ENCODE peak calls at places on chromosomes 6 and 20, in four cellular contexts. W is cardiac fibroblast, Q is left ventricle myocardium inferior, D is upper lobe of left lung. J is an unnamed sample.

GRCh38 chr6:15879372-15880261 is 216.8 kb upstream of the DTNBP1 start:
- DNase-seq in W (peak; percentile 85), Q (peak; percentile 86), D (peak; percentile 17), J (no peak)

GRCh38 chr6:3383525-3383924 is 73.3 kb downstream of the SLC22A23 start:
- DNase-seq in W (peak; percentile 36), Q (no peak), D (peak; percentile 63), J (no peak)

GRCh38 chr6:90915224-90915915 is 328.5 kb upstream of the MAP3K7 start:
- DNase-seq in W (no peak), Q (no peak), D (no peak), J (no peak)

GRCh38 chr20:23096986-23097520 is 10.9 kb upstream of the CD93 start:
- DNase-seq in W (no peak), Q (no peak), D (no peak), J (no peak)

GRCh38 chr6:52929321-52930164 is 20.0 kb upstream of the GSTA3 start:
- DNase-seq in W (peak; percentile 79), Q (no peak), D (no peak), J (no peak)

GRCh38 chr20:49914310-49915117 is 815 bp downstream of the SPATA2 start:
- DNase-seq in W (no peak), Q (no peak), D (no peak), J (no peak)

GRCh38 chr20:57398231-57398821 is 7.1 kb downstream of the RBM38 start:
- DNase-seq in W (no peak), Q (peak; percentile 42), D (peak; percentile 92), J (no peak)

GRCh38 chr6:131460603-131460995 is 112.4 kb upstream of the ARG1 start:
- DNase-seq in W (peak; percentile 1), Q (no peak), D (no peak), J (no peak)

GRCh38 chr20:62222972-62223371 is 2.9 kb upstream of the HRH3 start:
- DNase-seq in W (no peak), Q (no peak), D (peak; percentile 44), J (no peak)

GRCh38 chr20:33061626-33062025 is 7.9 kb downstream of the BPIFB3 start:
- DNase-seq in W (no peak), Q (no peak), D (no peak), J (no peak)

GRCh38 chr6:121732641-121733040 is 297.2 kb downstream of the GJA1 start:
- DNase-seq in W (peak; percentile 29), Q (no peak), D (no peak), J (no peak)

GRCh38 chr6:72850469-72850868 is 228.6 kb downstream of the KCNQ5 start:
- DNase-seq in W (no peak), Q (no peak), D (no peak), J (no peak)

GRCh38 chr6:24504642-24505586 is 10.1 kb downstream of the ALDH5A1 start:
- DNase-seq in W (no peak), Q (no peak), D (peak; percentile 86), J (no peak)

GRCh38 chr6:19210849-19211590 is 626.1 kb upstream of the ID4 start:
- DNase-seq in W (no peak), Q (peak; percentile 25), D (peak; percentile 7), J (peak; percentile 67)

GRCh38 chr20:25269833-25270170 is 21.9 kb downstream of the PYGB start:
- DNase-seq in W (no peak), Q (peak; percentile 4), D (no peak), J (no peak)

GRCh38 chr6:152136449-152136825 is 329.0 kb downstream of the ESR1 start:
- DNase-seq in W (no peak), Q (no peak), D (peak; percentile 37), J (no peak)

GRCh38 chr6:90144396-90144795 is 152.2 kb downstream of the BACH2 start:
- DNase-seq in W (no peak), Q (no peak), D (no peak), J (no peak)

GRCh38 chr6:42393339-42393738 is 58.4 kb downstream of the TRERF1 start:
- DNase-seq in W (no peak), Q (no peak), D (no peak), J (peak; percentile 28)

GRCh38 chr20:50198211-50198666 is 7.6 kb downstream of the CEBPB start:
- DNase-seq in W (no peak), Q (no peak), D (no peak), J (no peak)

GRCh38 chr20:10761232-10761631 is 87.4 kb upstream of the JAG1 start:
- DNase-seq in W (peak; percentile 76), Q (no peak), D (no peak), J (no peak)

GRCh38 chr20:3705970-3706739 is 6.2 kb downstream of the SIGLEC1 start:
- DNase-seq in W (no peak), Q (no peak), D (peak; percentile 82), J (no peak)

GRCh38 chr6:99151634-99152344 is 197.7 kb downstream of the FAXC start:
- DNase-seq in W (peak; percentile 8), Q (peak; percentile 20), D (no peak), J (peak; percentile 79)
- TF ChIP-seq CTCF in W (peak; percentile 35), Q (peak; percentile 59), D (peak; percentile 29), J (peak; percentile 77)

GRCh38 chr6:44257007-44257752 is at the start of gene SLC35B2:
- DNase-seq in W (peak; percentile 82), Q (peak; percentile 65), D (peak; percentile 94), J (peak; percentile 87)

GRCh38 chr6:44258325-44258863 is 1.1 kb upstream of the SLC35B2 start:
- DNase-seq in W (no peak), Q (no peak), D (no peak), J (no peak)

GRCh38 chr6:44258921-44259320 is 1.6 kb upstream of the SLC35B2 start:
- DNase-seq in W (no peak), Q (no peak), D (no peak), J (no peak)

GRCh38 chr6:44256291-44257006 is 879 bp downstream of the SLC35B2 start:
- DNase-seq in W (no peak), Q (no peak), D (peak; percentile 41), J (no peak)

GRCh38 chr6:44257753-44258324 is 511 bp upstream of the SLC35B2 start:
- DNase-seq in W (no peak), Q (no peak), D (no peak), J (no peak)
- TF ChIP-seq CTCF in W (no peak), Q (peak; percentile 35), D (peak; percentile 15), J (peak; percentile 37)

DNA sequence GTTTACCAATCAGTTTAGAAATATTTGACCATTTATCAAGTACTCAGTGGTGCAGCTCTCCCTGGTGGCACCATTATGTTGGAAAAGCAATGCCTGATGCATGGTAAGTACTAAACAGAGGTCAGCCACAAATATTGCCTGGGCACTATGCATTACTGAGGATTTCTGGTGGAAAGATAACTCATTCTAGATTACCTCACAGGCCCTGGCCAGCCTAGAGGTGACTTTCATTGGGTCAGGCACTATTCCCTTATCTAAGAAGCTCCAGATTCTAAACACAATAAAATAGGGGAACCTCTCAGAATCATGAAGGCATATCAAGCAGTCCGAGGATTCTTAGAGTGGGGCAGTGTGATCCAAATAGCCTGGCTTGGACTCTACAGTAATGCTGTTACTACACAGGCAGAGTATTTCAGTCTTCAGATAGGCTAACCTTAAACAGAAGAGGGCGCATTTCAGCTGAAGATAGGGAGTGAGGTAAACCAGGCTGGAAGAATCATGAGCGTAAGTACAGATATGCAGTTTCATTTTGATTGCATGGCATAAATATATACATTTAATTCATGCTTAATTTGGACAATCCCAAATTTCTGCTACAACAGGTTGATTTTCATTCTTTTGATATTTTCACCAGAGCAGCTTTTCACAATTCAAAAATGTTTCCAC is 12.1 kb downstream of the LGSN start:
- DNase-seq in W (peak; percentile 69), Q (no peak), D (no peak), J (no peak)
- TF ChIP-seq CTCF in W (peak; percentile 64), Q (peak; percentile 38), D (no peak), J (no peak)

GRCh38 chr6:159065751-159066329 is 21.0 kb upstream of the TAGAP start:
- DNase-seq in W (no peak), Q (no peak), D (no peak), J (no peak)
- TF ChIP-seq CTCF in W (no peak), Q (no peak), D (no peak), J (no peak)

J was measured in glutamatergic neuron.